ENCODE peak calls at places on chromosomes 13 and 19, in ten cellular contexts. One of them, this sample, is unnamed.

GRCh38 chr13:95536629-95537241 is 15.8 kb upstream of the CLDN10 start:
- DNase-seq in colonic mucosa: no peak
- DNase-seq in fibroblast of lung: peak; percentile 67
- DNase-seq in heart left ventricle: no peak
- DNase-seq in adrenal gland: no peak
- DNase-seq in transverse colon: no peak
- DNase-seq in cardiac fibroblast: peak; percentile 60
- DNase-seq in BJ: no peak
- DNase-seq in small intestine: peak; percentile 20
- DNase-seq in HL-60: no peak
- DNase-seq in this sample: no peak

GRCh38 chr13:86765462-86765861 is 905.7 kb upstream of the SLITRK5 start:
- DNase-seq in fibroblast of lung: no peak
- DNase-seq in colonic mucosa: no peak
- DNase-seq in transverse colon: no peak
- DNase-seq in adrenal gland: no peak
- DNase-seq in BJ: no peak
- DNase-seq in small intestine: no peak
- DNase-seq in HL-60: no peak
- DNase-seq in cardiac fibroblast: no peak
- DNase-seq in heart left ventricle: no peak
- DNase-seq in this sample: no peak

GRCh38 chr13:98332222-98332621 is 155.2 kb upstream of the RNF113B start:
- DNase-seq in cardiac fibroblast: no peak
- DNase-seq in BJ: no peak
- DNase-seq in heart left ventricle: no peak
- DNase-seq in fibroblast of lung: no peak
- DNase-seq in adrenal gland: no peak
- DNase-seq in colonic mucosa: no peak
- DNase-seq in transverse colon: no peak
- DNase-seq in HL-60: no peak
- DNase-seq in small intestine: no peak
- DNase-seq in this sample: no peak

GRCh38 chr19:29884466-29884865 is 57.6 kb upstream of the URI1 start:
- DNase-seq in adrenal gland: no peak
- DNase-seq in colonic mucosa: no peak
- DNase-seq in transverse colon: no peak
- DNase-seq in cardiac fibroblast: no peak
- DNase-seq in HL-60: no peak
- DNase-seq in BJ: no peak
- DNase-seq in small intestine: no peak
- DNase-seq in fibroblast of lung: no peak
- DNase-seq in heart left ventricle: no peak
- DNase-seq in this sample: no peak

GRCh38 chr13:39770514-39770913 is 115.1 kb downstream of the COG6 start:
- DNase-seq in small intestine: no peak
- DNase-seq in heart left ventricle: no peak
- DNase-seq in fibroblast of lung: no peak
- DNase-seq in BJ: no peak
- DNase-seq in adrenal gland: no peak
- DNase-seq in transverse colon: no peak
- DNase-seq in cardiac fibroblast: no peak
- DNase-seq in HL-60: no peak
- DNase-seq in colonic mucosa: no peak
- DNase-seq in this sample: no peak

GRCh38 chr13:75870397-75870801 is 234.3 kb downstream of the LMO7 start:
- DNase-seq in heart left ventricle: no peak
- DNase-seq in colonic mucosa: no peak
- DNase-seq in cardiac fibroblast: peak; percentile 50
- DNase-seq in HL-60: no peak
- DNase-seq in fibroblast of lung: peak; percentile 43
- DNase-seq in small intestine: peak; percentile 23
- DNase-seq in BJ: no peak
- DNase-seq in transverse colon: no peak
- DNase-seq in adrenal gland: no peak
- DNase-seq in this sample: no peak

GRCh38 chr13:110879482-110879881 is 35.4 kb downstream of the ANKRD10 start:
- DNase-seq in small intestine: no peak
- DNase-seq in transverse colon: no peak
- DNase-seq in adrenal gland: no peak
- DNase-seq in BJ: no peak
- DNase-seq in heart left ventricle: no peak
- DNase-seq in fibroblast of lung: no peak
- DNase-seq in cardiac fibroblast: no peak
- DNase-seq in colonic mucosa: no peak
- DNase-seq in HL-60: no peak
- DNase-seq in this sample: no peak

GRCh38 chr13:99553033-99553432 is 51.8 kb downstream of the TM9SF2 start:
- DNase-seq in transverse colon: no peak
- DNase-seq in colonic mucosa: no peak
- DNase-seq in small intestine: no peak
- DNase-seq in BJ: no peak
- DNase-seq in fibroblast of lung: no peak
- DNase-seq in cardiac fibroblast: no peak
- DNase-seq in HL-60: no peak
- DNase-seq in adrenal gland: no peak
- DNase-seq in heart left ventricle: no peak
- DNase-seq in this sample: no peak

GRCh38 chr13:32829676-32830091 is 186.5 kb upstream of the KL start:
- DNase-seq in cardiac fibroblast: peak; percentile 48
- DNase-seq in HL-60: no peak
- DNase-seq in transverse colon: no peak
- DNase-seq in heart left ventricle: no peak
- DNase-seq in colonic mucosa: no peak
- DNase-seq in adrenal gland: no peak
- DNase-seq in BJ: peak; percentile 4
- DNase-seq in fibroblast of lung: peak; percentile 29
- DNase-seq in small intestine: no peak
- DNase-seq in this sample: no peak

GRCh38 chr19:19710506-19710905 is 22.4 kb downstream of the ZNF14 start:
- DNase-seq in small intestine: no peak
- DNase-seq in colonic mucosa: no peak
- DNase-seq in transverse colon: no peak
- DNase-seq in fibroblast of lung: no peak
- DNase-seq in HL-60: no peak
- DNase-seq in cardiac fibroblast: no peak
- DNase-seq in adrenal gland: no peak
- DNase-seq in heart left ventricle: no peak
- DNase-seq in BJ: no peak
- DNase-seq in this sample: no peak
- H3K4me3 ChIP-seq in small intestine: no peak overlapping the region
- H3K4me3 ChIP-seq in colonic mucosa: no peak overlapping the region
- H3K4me3 ChIP-seq in transverse colon: no peak overlapping the region
- H3K4me3 ChIP-seq in fibroblast of lung: no peak overlapping the region
- H3K4me3 ChIP-seq in HL-60: no peak overlapping the region
- H3K4me3 ChIP-seq in cardiac fibroblast: no peak overlapping the region
- H3K4me3 ChIP-seq in adrenal gland: no peak overlapping the region
- H3K4me3 ChIP-seq in heart left ventricle: no peak overlapping the region
- H3K4me3 ChIP-seq in BJ: no peak overlapping the region
- H3K4me3 ChIP-seq in this sample: no peak overlapping the region

DNA sequence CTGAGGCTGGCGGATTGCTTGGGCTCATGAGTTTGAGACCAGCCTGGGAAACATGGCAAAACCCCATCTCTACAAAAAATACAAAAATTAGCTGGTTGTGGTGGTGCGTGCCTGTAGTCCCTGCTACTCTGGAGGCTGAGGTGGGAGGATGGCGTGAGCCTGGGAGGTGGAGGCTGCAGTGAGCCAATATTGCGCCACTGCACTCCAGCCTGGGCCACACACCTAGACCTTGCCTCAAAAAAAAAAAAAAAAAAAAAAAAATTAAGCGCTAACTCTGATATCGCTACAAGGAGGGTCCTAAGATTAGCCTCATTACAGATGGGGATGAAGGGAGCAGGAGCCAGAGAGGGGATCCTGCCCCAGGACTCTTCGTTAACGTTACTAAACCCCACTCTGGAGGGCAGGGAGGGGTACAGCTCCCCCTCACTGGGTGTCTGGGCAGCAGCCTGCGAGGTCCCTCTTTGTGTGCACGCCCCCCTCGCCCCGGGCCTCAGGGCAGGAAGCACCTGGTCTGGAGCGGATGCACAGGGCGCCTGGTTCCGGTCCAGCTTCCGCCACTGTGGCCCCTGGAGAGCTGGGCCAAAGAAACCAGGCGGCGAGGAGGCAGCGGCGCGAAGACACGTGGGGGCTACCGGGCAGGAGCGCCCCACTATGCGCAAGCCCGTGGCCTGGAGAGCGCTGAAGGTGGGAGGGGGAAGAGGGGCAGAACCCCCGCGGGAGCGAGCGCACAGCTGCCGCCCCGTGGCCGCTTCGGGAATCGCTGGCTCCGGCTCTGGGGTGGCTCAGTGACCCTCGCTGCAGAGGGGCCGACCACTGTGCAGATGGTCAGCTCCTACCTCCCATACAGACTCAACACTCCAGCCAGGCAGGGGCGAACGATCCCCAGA is 1.5 kb upstream of the LYL1 start:
- DNase-seq in heart left ventricle: peak; percentile 88
- DNase-seq in small intestine: no peak
- DNase-seq in colonic mucosa: peak; percentile 62
- DNase-seq in BJ: no peak
- DNase-seq in HL-60: peak; percentile 97
- DNase-seq in transverse colon: peak; percentile 76
- DNase-seq in cardiac fibroblast: no peak
- DNase-seq in fibroblast of lung: no peak
- DNase-seq in adrenal gland: peak; percentile 80
- DNase-seq in this sample: no peak
- H3K4me3 ChIP-seq in heart left ventricle: peak overlapping the region; percentile 8
- H3K4me3 ChIP-seq in small intestine: no peak overlapping the region
- H3K4me3 ChIP-seq in colonic mucosa: peak overlapping the region; percentile 8
- H3K4me3 ChIP-seq in BJ: no peak overlapping the region
- H3K4me3 ChIP-seq in HL-60: peak overlapping the region; percentile 48
- H3K4me3 ChIP-seq in transverse colon: peak overlapping the region; percentile 0
- H3K4me3 ChIP-seq in cardiac fibroblast: no peak overlapping the region
- H3K4me3 ChIP-seq in fibroblast of lung: no peak overlapping the region
- H3K4me3 ChIP-seq in adrenal gland: no peak overlapping the region
- H3K4me3 ChIP-seq in this sample: no peak overlapping the region

GRCh38 chr13:61410669-61411297 is 4.9 kb downstream of the PCDH20 start:
- DNase-seq in heart left ventricle: no peak
- DNase-seq in adrenal gland: no peak
- DNase-seq in colonic mucosa: no peak
- DNase-seq in BJ: no peak
- DNase-seq in fibroblast of lung: peak; percentile 34
- DNase-seq in cardiac fibroblast: peak; percentile 34
- DNase-seq in HL-60: no peak
- DNase-seq in transverse colon: no peak
- DNase-seq in small intestine: peak; percentile 7
- DNase-seq in this sample: no peak

GRCh38 chr13:61415749-61416148 is at the start of gene PCDH20:
- DNase-seq in small intestine: no peak
- DNase-seq in HL-60: no peak
- DNase-seq in fibroblast of lung: peak; percentile 9
- DNase-seq in adrenal gland: no peak
- DNase-seq in colonic mucosa: no peak
- DNase-seq in BJ: no peak
- DNase-seq in cardiac fibroblast: no peak
- DNase-seq in transverse colon: no peak
- DNase-seq in heart left ventricle: no peak
- DNase-seq in this sample: no peak

GRCh38 chr13:61414136-61414535 is 1.5 kb downstream of the PCDH20 start:
- DNase-seq in BJ: no peak
- DNase-seq in HL-60: no peak
- DNase-seq in small intestine: no peak
- DNase-seq in cardiac fibroblast: no peak
- DNase-seq in colonic mucosa: peak; percentile 19
- DNase-seq in transverse colon: no peak
- DNase-seq in adrenal gland: no peak
- DNase-seq in fibroblast of lung: peak; percentile 1
- DNase-seq in heart left ventricle: no peak
- DNase-seq in this sample: no peak

GRCh38 chr13:61414686-61415664 is 674 bp downstream of the PCDH20 start:
- DNase-seq in heart left ventricle: peak; percentile 12
- DNase-seq in HL-60: no peak
- DNase-seq in small intestine: peak; percentile 93
- DNase-seq in colonic mucosa: peak; percentile 82
- DNase-seq in BJ: no peak
- DNase-seq in adrenal gland: peak; percentile 55
- DNase-seq in transverse colon: peak; percentile 71
- DNase-seq in fibroblast of lung: peak; percentile 47
- DNase-seq in cardiac fibroblast: peak; percentile 2
- DNase-seq in this sample: peak; percentile 48

GRCh38 chr13:61413572-61413971 is 2.1 kb downstream of the PCDH20 start:
- DNase-seq in heart left ventricle: no peak
- DNase-seq in adrenal gland: no peak
- DNase-seq in transverse colon: no peak
- DNase-seq in small intestine: no peak
- DNase-seq in HL-60: no peak
- DNase-seq in colonic mucosa: no peak
- DNase-seq in fibroblast of lung: no peak
- DNase-seq in BJ: no peak
- DNase-seq in cardiac fibroblast: no peak
- DNase-seq in this sample: no peak
- H3K4me3 ChIP-seq in heart left ventricle: peak overlapping the region; percentile 36
- H3K4me3 ChIP-seq in adrenal gland: no peak overlapping the region
- H3K4me3 ChIP-seq in transverse colon: peak overlapping the region; percentile 12
- H3K4me3 ChIP-seq in small intestine: no peak overlapping the region
- H3K4me3 ChIP-seq in HL-60: no peak overlapping the region
- H3K4me3 ChIP-seq in colonic mucosa: peak overlapping the region; percentile 35
- H3K4me3 ChIP-seq in fibroblast of lung: no peak overlapping the region
- H3K4me3 ChIP-seq in BJ: no peak overlapping the region
- H3K4me3 ChIP-seq in cardiac fibroblast: no peak overlapping the region
- H3K4me3 ChIP-seq in this sample: no peak overlapping the region

DNA sequence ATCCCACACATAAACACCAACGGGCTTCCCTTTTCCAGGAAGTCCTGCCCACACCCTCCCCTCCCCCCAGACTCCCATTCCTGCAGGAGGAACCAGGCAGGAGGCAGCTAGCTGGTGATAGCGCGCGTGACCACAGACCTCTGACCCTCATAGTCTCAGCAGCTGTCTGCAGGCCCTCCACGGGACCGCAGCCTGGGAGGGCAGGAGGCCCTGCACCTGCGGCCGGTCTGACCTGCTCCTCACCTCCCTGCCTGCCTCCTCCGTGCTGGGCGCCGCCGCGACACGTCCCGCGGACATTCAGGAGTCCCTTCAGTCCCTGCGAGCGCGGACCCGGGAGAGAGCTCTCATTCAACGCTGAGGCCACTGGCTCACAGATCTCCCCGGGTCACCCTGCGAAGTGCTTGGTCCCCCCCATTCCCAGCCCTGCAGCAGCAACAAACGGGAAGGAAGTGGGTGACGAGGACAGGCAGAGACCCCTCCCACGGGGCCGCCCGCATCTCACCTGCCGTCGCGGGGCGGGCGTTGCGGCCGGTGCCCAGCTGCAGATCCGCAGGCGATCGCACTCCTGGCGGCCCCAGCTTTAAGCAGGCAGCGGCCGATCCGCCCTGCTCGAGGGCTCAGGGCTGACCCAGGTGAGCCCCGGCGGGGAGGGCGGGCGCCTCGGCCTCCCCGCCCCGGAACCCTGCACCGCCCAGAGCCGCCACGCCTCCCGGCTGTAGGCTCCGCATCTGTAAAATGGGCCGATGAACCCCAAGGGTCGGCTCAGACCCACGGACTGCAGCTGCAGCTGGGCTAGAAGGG is 1.1 kb upstream of the ACP5 start:
- DNase-seq in small intestine: peak; percentile 42
- DNase-seq in transverse colon: peak; percentile 61
- DNase-seq in cardiac fibroblast: no peak
- DNase-seq in adrenal gland: no peak
- DNase-seq in fibroblast of lung: peak; percentile 9
- DNase-seq in BJ: no peak
- DNase-seq in heart left ventricle: peak; percentile 62
- DNase-seq in colonic mucosa: peak; percentile 74
- DNase-seq in HL-60: peak; percentile 74
- DNase-seq in this sample: peak; percentile 39
- H3K4me3 ChIP-seq in small intestine: peak overlapping the region; percentile 25
- H3K4me3 ChIP-seq in transverse colon: peak overlapping the region; percentile 19
- H3K4me3 ChIP-seq in cardiac fibroblast: no peak overlapping the region
- H3K4me3 ChIP-seq in adrenal gland: no peak overlapping the region
- H3K4me3 ChIP-seq in fibroblast of lung: peak overlapping the region; percentile 2
- H3K4me3 ChIP-seq in BJ: no peak overlapping the region
- H3K4me3 ChIP-seq in heart left ventricle: peak overlapping the region; percentile 27
- H3K4me3 ChIP-seq in colonic mucosa: peak overlapping the region; percentile 43
- H3K4me3 ChIP-seq in HL-60: no peak overlapping the region
- H3K4me3 ChIP-seq in this sample: peak overlapping the region; percentile 22

GRCh38 chr13:20702945-20703784 is at the start of gene IL17D:
- DNase-seq in BJ: no peak
- DNase-seq in colonic mucosa: peak; percentile 44
- DNase-seq in cardiac fibroblast: peak; percentile 20
- DNase-seq in small intestine: peak; percentile 33
- DNase-seq in adrenal gland: no peak
- DNase-seq in heart left ventricle: no peak
- DNase-seq in HL-60: no peak
- DNase-seq in fibroblast of lung: no peak
- DNase-seq in transverse colon: peak; percentile 43
- DNase-seq in this sample: no peak
- H3K4me3 ChIP-seq in BJ: peak within 1 kb of the TSS; percentile 57
- H3K4me3 ChIP-seq in colonic mucosa: peak within 1 kb of the TSS; percentile 58
- H3K4me3 ChIP-seq in cardiac fibroblast: peak within 1 kb of the TSS; percentile 59
- H3K4me3 ChIP-seq in small intestine: peak within 1 kb of the TSS; percentile 60
- H3K4me3 ChIP-seq in adrenal gland: peak within 1 kb of the TSS; percentile 22
- H3K4me3 ChIP-seq in heart left ventricle: peak within 1 kb of the TSS; percentile 65
- H3K4me3 ChIP-seq in HL-60: peak within 1 kb of the TSS; percentile 73
- H3K4me3 ChIP-seq in fibroblast of lung: peak within 1 kb of the TSS; percentile 74
- H3K4me3 ChIP-seq in transverse colon: peak within 1 kb of the TSS; percentile 60
- H3K4me3 ChIP-seq in this sample: peak within 1 kb of the TSS; percentile 44

This sample was measured in prostate gland.